ENCODE peak calls at places on chromosome 1, in six cellular contexts. One of them, this sample, is unnamed.

GRCh38 chr1:68231627-68232303 is 558 bp downstream of the WLS start:
- DNase-seq in H9: peak
- DNase-seq in neuronal stem cell: no peak
- DNase-seq in IMR-90: peak
- DNase-seq in mesenchymal stem cell: peak
- DNase-seq in mesendoderm: peak
- DNase-seq in this sample: peak

GRCh38 chr1:184664661-184665060 is 90.0 kb downstream of the EDEM3 start:
- DNase-seq in neuronal stem cell: no peak
- DNase-seq in mesendoderm: no peak
- DNase-seq in IMR-90: no peak
- DNase-seq in H9: peak
- DNase-seq in mesenchymal stem cell: no peak
- DNase-seq in this sample: no peak

GRCh38 chr1:171742577-171742922 is 685 bp upstream of the VAMP4 start:
- DNase-seq in mesenchymal stem cell: peak
- DNase-seq in neuronal stem cell: no peak
- DNase-seq in mesendoderm: no peak
- DNase-seq in IMR-90: peak
- DNase-seq in H9: peak
- DNase-seq in this sample: peak

GRCh38 chr1:81920245-81920740 is 119.6 kb downstream of the ADGRL2 start:
- DNase-seq in H9: peak
- DNase-seq in mesendoderm: peak
- DNase-seq in neuronal stem cell: peak
- DNase-seq in IMR-90: peak
- DNase-seq in mesenchymal stem cell: peak
- DNase-seq in this sample: peak

GRCh38 chr1:182740120-182740519 is 49.5 kb upstream of the NPL start:
- DNase-seq in neuronal stem cell: no peak
- DNase-seq in H9: no peak
- DNase-seq in mesendoderm: no peak
- DNase-seq in mesenchymal stem cell: no peak
- DNase-seq in IMR-90: no peak
- DNase-seq in this sample: no peak

GRCh38 chr1:81706650-81707435 is 93.9 kb upstream of the ADGRL2 start:
- DNase-seq in H9: no peak
- DNase-seq in IMR-90: peak
- DNase-seq in mesendoderm: no peak
- DNase-seq in mesenchymal stem cell: peak
- DNase-seq in neuronal stem cell: no peak
- DNase-seq in this sample: no peak

GRCh38 chr1:6960291-6960758 is 175.1 kb downstream of the CAMTA1 start:
- DNase-seq in IMR-90: peak
- DNase-seq in mesenchymal stem cell: no peak
- DNase-seq in mesendoderm: no peak
- DNase-seq in neuronal stem cell: no peak
- DNase-seq in H9: no peak
- DNase-seq in this sample: no peak

GRCh38 chr1:38000529-38001453 is 4.5 kb downstream of the FHL3 start:
- DNase-seq in H9: peak
- DNase-seq in neuronal stem cell: no peak
- DNase-seq in IMR-90: peak
- DNase-seq in mesenchymal stem cell: peak
- DNase-seq in mesendoderm: peak
- DNase-seq in this sample: no peak

GRCh38 chr1:45266151-45266801 is 59.9 kb upstream of the ZSWIM5 start:
- DNase-seq in mesenchymal stem cell: peak
- DNase-seq in mesendoderm: peak
- DNase-seq in IMR-90: peak
- DNase-seq in neuronal stem cell: no peak
- DNase-seq in H9: no peak
- DNase-seq in this sample: no peak

GRCh38 chr1:235075955-235076308 is 52.7 kb downstream of the TOMM20 start:
- DNase-seq in mesenchymal stem cell: no peak
- DNase-seq in neuronal stem cell: no peak
- DNase-seq in IMR-90: no peak
- DNase-seq in H9: no peak
- DNase-seq in mesendoderm: no peak
- DNase-seq in this sample: no peak

GRCh38 chr1:170073893-170074249 is 624 bp downstream of the KIFAP3 start:
- DNase-seq in neuronal stem cell: no peak
- DNase-seq in mesendoderm: no peak
- DNase-seq in H9: no peak
- DNase-seq in mesenchymal stem cell: no peak
- DNase-seq in IMR-90: no peak
- DNase-seq in this sample: no peak

GRCh38 chr1:100866041-100866900 is 28.4 kb downstream of the EXTL2 start:
- DNase-seq in mesendoderm: peak
- DNase-seq in neuronal stem cell: peak
- DNase-seq in mesenchymal stem cell: peak
- DNase-seq in IMR-90: peak
- DNase-seq in H9: no peak
- DNase-seq in this sample: peak

GRCh38 chr1:243849089-243850012 is 692 bp downstream of the AKT3 start:
- DNase-seq in neuronal stem cell: peak
- DNase-seq in H9: peak
- DNase-seq in IMR-90: peak
- DNase-seq in mesenchymal stem cell: peak
- DNase-seq in mesendoderm: peak
- DNase-seq in this sample: peak

GRCh38 chr1:240608707-240609106 is 3.2 kb downstream of the GREM2 start:
- DNase-seq in IMR-90: no peak
- DNase-seq in neuronal stem cell: no peak
- DNase-seq in H9: peak
- DNase-seq in mesenchymal stem cell: peak
- DNase-seq in mesendoderm: peak
- DNase-seq in this sample: peak

GRCh38 chr1:16076003-16076870 is 2.8 kb upstream of the FAM131C start:
- DNase-seq in mesenchymal stem cell: peak
- DNase-seq in mesendoderm: peak
- DNase-seq in IMR-90: peak
- DNase-seq in H9: no peak
- DNase-seq in neuronal stem cell: no peak
- DNase-seq in this sample: peak

GRCh38 chr1:223189903-223190724 is 47.1 kb upstream of the TLR5 start:
- DNase-seq in IMR-90: peak
- DNase-seq in H9: no peak
- DNase-seq in mesenchymal stem cell: no peak
- DNase-seq in neuronal stem cell: no peak
- DNase-seq in mesendoderm: no peak
- DNase-seq in this sample: no peak

GRCh38 chr1:168391759-168392681 is 111.3 kb downstream of the TBX19 start:
- DNase-seq in H9: no peak
- DNase-seq in neuronal stem cell: no peak
- DNase-seq in mesendoderm: peak
- DNase-seq in mesenchymal stem cell: no peak
- DNase-seq in IMR-90: no peak
- DNase-seq in this sample: no peak

GRCh38 chr1:85342177-85342576 is 65.7 kb upstream of the BCL10 start:
- DNase-seq in mesendoderm: no peak
- DNase-seq in mesenchymal stem cell: no peak
- DNase-seq in neuronal stem cell: no peak
- DNase-seq in IMR-90: peak
- DNase-seq in H9: no peak
- DNase-seq in this sample: no peak

GRCh38 chr1:235327559-235328270 is at the start of gene ARID4B:
- DNase-seq in mesendoderm: no peak
- DNase-seq in IMR-90: no peak
- DNase-seq in mesenchymal stem cell: peak
- DNase-seq in neuronal stem cell: no peak
- DNase-seq in H9: no peak
- DNase-seq in this sample: no peak

GRCh38 chr1:24315391-24315790 is 3.8 kb upstream of the GRHL3 start:
- DNase-seq in mesenchymal stem cell: no peak
- DNase-seq in mesendoderm: no peak
- DNase-seq in H9: no peak
- DNase-seq in IMR-90: no peak
- DNase-seq in neuronal stem cell: no peak
- DNase-seq in this sample: no peak

GRCh38 chr1:59718064-59718988 is 96.4 kb upstream of the HOOK1 start:
- DNase-seq in IMR-90: no peak
- DNase-seq in neuronal stem cell: no peak
- DNase-seq in H9: no peak
- DNase-seq in mesenchymal stem cell: no peak
- DNase-seq in mesendoderm: peak
- DNase-seq in this sample: peak

GRCh38 chr1:177872563-177872900 is 97.3 kb downstream of the SEC16B start:
- DNase-seq in neuronal stem cell: no peak
- DNase-seq in H9: no peak
- DNase-seq in IMR-90: no peak
- DNase-seq in mesenchymal stem cell: no peak
- DNase-seq in mesendoderm: no peak
- DNase-seq in this sample: no peak

GRCh38 chr1:199084293-199084692 is 445.5 kb downstream of the PTPRC start:
- DNase-seq in IMR-90: peak
- DNase-seq in H9: no peak
- DNase-seq in mesenchymal stem cell: peak
- DNase-seq in mesendoderm: peak
- DNase-seq in neuronal stem cell: no peak
- DNase-seq in this sample: no peak

GRCh38 chr1:151193304-151193703 is 3.3 kb upstream of the VPS72 start:
- DNase-seq in H9: no peak
- DNase-seq in IMR-90: no peak
- DNase-seq in mesendoderm: no peak
- DNase-seq in mesenchymal stem cell: no peak
- DNase-seq in neuronal stem cell: no peak
- DNase-seq in this sample: no peak

GRCh38 chr1:10703702-10704101 is 92.7 kb downstream of the CASZ1 start:
- DNase-seq in IMR-90: no peak
- DNase-seq in H9: no peak
- DNase-seq in mesendoderm: no peak
- DNase-seq in neuronal stem cell: no peak
- DNase-seq in mesenchymal stem cell: no peak
- DNase-seq in this sample: no peak

GRCh38 chr1:71083271-71083670 is 2.4 kb upstream of the ZRANB2 start:
- DNase-seq in IMR-90: no peak
- DNase-seq in neuronal stem cell: no peak
- DNase-seq in mesendoderm: no peak
- DNase-seq in H9: no peak
- DNase-seq in mesenchymal stem cell: peak
- DNase-seq in this sample: no peak

GRCh38 chr1:19811206-19811851 is 3.8 kb downstream of the RNF186 start:
- DNase-seq in IMR-90: peak
- DNase-seq in H9: peak
- DNase-seq in mesendoderm: peak
- DNase-seq in neuronal stem cell: no peak
- DNase-seq in mesenchymal stem cell: peak
- DNase-seq in this sample: peak

GRCh38 chr1:218266356-218266755 is 18.7 kb upstream of the RRP15 start:
- DNase-seq in mesenchymal stem cell: no peak
- DNase-seq in mesendoderm: no peak
- DNase-seq in IMR-90: peak
- DNase-seq in H9: no peak
- DNase-seq in neuronal stem cell: no peak
- DNase-seq in this sample: no peak

GRCh38 chr1:179153217-179153616 is 71.3 kb downstream of the TOR3A start:
- DNase-seq in H9: no peak
- DNase-seq in mesenchymal stem cell: no peak
- DNase-seq in neuronal stem cell: no peak
- DNase-seq in IMR-90: peak
- DNase-seq in mesendoderm: no peak
- DNase-seq in this sample: no peak

DNA sequence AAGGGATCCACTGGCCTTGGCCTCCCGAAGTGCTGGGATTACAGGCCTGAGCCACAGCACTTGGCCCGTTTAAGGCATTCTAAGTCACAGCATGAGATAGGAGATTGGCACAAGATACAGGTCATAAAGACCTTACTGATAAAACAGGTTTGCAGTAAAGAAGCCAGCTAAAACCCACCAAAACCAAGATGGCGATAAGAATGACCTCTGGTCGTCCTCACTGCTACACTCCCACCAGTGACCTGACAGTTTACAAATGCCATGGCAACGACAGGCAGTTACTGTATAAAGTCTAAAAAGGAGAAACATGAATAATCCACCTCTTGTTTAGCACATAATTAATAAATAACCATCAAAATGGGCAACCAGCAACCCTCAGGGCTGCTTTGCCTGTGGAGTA is 33.3 kb upstream of the RCC2 start:
- DNase-seq in mesenchymal stem cell: no peak
- DNase-seq in mesendoderm: no peak
- DNase-seq in neuronal stem cell: no peak
- DNase-seq in H9: no peak
- DNase-seq in IMR-90: no peak
- DNase-seq in this sample: no peak
- H2AK5ac ChIP-seq in mesenchymal stem cell: no peak
- H2AK5ac ChIP-seq in mesendoderm: no peak
- H2AK5ac ChIP-seq in neuronal stem cell: no peak
- H2AK5ac ChIP-seq in H9: no peak
- H2AK5ac ChIP-seq in IMR-90: no peak
- H2AK5ac ChIP-seq in this sample: no peak

GRCh38 chr1:63773496-63773814 is 362 bp upstream of the ROR1 start:
- DNase-seq in IMR-90: no peak
- DNase-seq in mesenchymal stem cell: no peak
- DNase-seq in mesendoderm: no peak
- DNase-seq in neuronal stem cell: no peak
- DNase-seq in H9: no peak
- DNase-seq in this sample: no peak
- H2AK5ac ChIP-seq in IMR-90: no peak
- H2AK5ac ChIP-seq in mesenchymal stem cell: no peak
- H2AK5ac ChIP-seq in mesendoderm: no peak
- H2AK5ac ChIP-seq in neuronal stem cell: no peak
- H2AK5ac ChIP-seq in H9: no peak
- H2AK5ac ChIP-seq in this sample: peak

DNA sequence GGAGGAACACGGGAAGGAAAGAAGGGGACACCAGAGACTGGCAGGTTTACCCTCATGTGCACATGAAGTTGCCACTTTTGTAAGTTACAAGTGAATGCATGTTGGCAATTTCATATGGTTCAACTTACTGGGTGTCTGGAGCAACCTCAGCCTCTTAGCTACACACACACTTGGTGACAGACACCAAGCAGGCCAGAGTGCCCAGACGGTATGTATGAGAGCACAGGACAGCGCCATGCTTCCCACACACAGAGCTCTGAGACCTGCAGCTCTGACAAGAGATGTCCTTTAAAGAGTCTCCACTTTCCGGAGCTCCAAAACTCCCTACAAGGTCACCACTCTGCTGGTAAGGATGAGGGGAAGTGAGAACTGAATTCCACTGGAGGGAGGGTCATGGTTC is 1.9 kb upstream of the TRABD2B start:
- DNase-seq in mesendoderm: no peak
- DNase-seq in H9: peak
- DNase-seq in neuronal stem cell: no peak
- DNase-seq in mesenchymal stem cell: no peak
- DNase-seq in IMR-90: no peak
- DNase-seq in this sample: no peak
- H2AK5ac ChIP-seq in mesendoderm: no peak
- H2AK5ac ChIP-seq in H9: no peak
- H2AK5ac ChIP-seq in neuronal stem cell: no peak
- H2AK5ac ChIP-seq in mesenchymal stem cell: no peak
- H2AK5ac ChIP-seq in IMR-90: no peak
- H2AK5ac ChIP-seq in this sample: no peak

DNA sequence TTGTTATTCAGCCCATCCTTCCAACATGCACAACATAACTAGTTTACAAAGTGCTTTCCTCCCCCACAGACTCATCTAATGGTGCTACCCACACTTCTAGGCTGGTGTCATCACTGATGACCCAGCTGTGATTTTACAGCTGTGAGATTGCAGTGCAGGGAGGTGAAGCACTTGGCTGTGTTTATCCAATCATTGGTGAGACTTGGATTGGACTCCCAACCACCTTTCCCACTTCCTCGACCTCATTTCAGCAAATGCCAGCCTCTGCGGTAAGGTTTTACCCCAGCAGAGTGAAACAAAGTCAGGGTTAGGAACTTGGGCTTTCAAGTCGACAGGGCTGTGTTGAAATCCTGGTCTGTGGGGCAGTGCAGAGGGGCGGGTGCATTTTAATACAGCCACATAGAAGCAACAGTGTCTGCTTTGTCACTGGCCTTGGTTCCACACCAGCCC is 22.1 kb downstream of the ECHDC2 start:
- DNase-seq in mesenchymal stem cell: peak
- DNase-seq in H9: no peak
- DNase-seq in neuronal stem cell: no peak
- DNase-seq in mesendoderm: no peak
- DNase-seq in IMR-90: no peak
- DNase-seq in this sample: no peak
- H2AK5ac ChIP-seq in mesenchymal stem cell: no peak
- H2AK5ac ChIP-seq in H9: no peak
- H2AK5ac ChIP-seq in neuronal stem cell: no peak
- H2AK5ac ChIP-seq in mesendoderm: no peak
- H2AK5ac ChIP-seq in IMR-90: no peak
- H2AK5ac ChIP-seq in this sample: no peak